ENCODE peak calls at places on chromosomes 7 and 10, in six cellular contexts. D, Q, X, C, N and W are unnamed samples.
A peak's percentile ranks its signal among the peaks of the same experiment; 100 is the strongest.

GRCh38 chr10:64863836-64864235 is 1342.6 kb downstream of the REEP3 start:
- DNase-seq in D (no peak), Q (no peak), X (no peak), C (no peak), N (no peak), W (no peak)

GRCh38 chr7:100167912-100168323 is 499 bp downstream of the GAL3ST4 start:
- DNase-seq in D (peak; percentile 40), Q (no peak), X (no peak), C (no peak), N (no peak), W (no peak)

GRCh38 chr10:127911218-127911866 is 4.4 kb downstream of the PTPRE start:
- DNase-seq in D (no peak), Q (no peak), X (no peak), C (no peak), N (no peak), W (no peak)

GRCh38 chr7:158495780-158496179 is 91.8 kb downstream of the PTPRN2 start:
- DNase-seq in D (peak; percentile 35), Q (no peak), X (no peak), C (no peak), N (no peak), W (no peak)

GRCh38 chr7:56063882-56064625 is at the start of gene SUMF2:
- DNase-seq in D (peak; percentile 93), Q (peak; percentile 78), X (peak; percentile 85), C (peak; percentile 78), N (peak; percentile 89), W (peak; percentile 88)

GRCh38 chr7:154868901-154869300 is 134.0 kb downstream of the PAXIP1 start:
- DNase-seq in D (no peak), Q (no peak), X (no peak), C (no peak), N (no peak), W (no peak)

GRCh38 chr10:75600833-75601232 is 169.4 kb downstream of the LRMDA start:
- DNase-seq in D (no peak), Q (no peak), X (no peak), C (no peak), N (no peak), W (no peak)

GRCh38 chr10:23095966-23096813 is 811 bp downstream of the MSRB2 start:
- DNase-seq in D (peak; percentile 48), Q (no peak), X (peak; percentile 13), C (peak; percentile 39), N (peak; percentile 33), W (no peak)

GRCh38 chr10:65040796-65041195 is 1519.6 kb downstream of the REEP3 start:
- DNase-seq in D (no peak), Q (no peak), X (no peak), C (no peak), N (no peak), W (no peak)

GRCh38 chr7:79506481-79506880 is 53.0 kb upstream of the MAGI2 start:
- DNase-seq in D (no peak), Q (no peak), X (no peak), C (no peak), N (no peak), W (no peak)

GRCh38 chr7:24943096-24943948 is 36.7 kb downstream of the OSBPL3 start:
- DNase-seq in D (no peak), Q (no peak), X (no peak), C (no peak), N (no peak), W (no peak)

GRCh38 chr10:29926649-29927048 is 132.7 kb downstream of the JCAD start:
- DNase-seq in D (no peak), Q (no peak), X (no peak), C (no peak), N (no peak), W (no peak)

GRCh38 chr7:41149576-41149975 is 553.3 kb downstream of the INHBA start:
- DNase-seq in D (no peak), Q (no peak), X (no peak), C (no peak), N (no peak), W (no peak)